ENCODE peak calls at places on chromosome 11, in eight cellular contexts. Y, C, R, X, K, E, N and L are unnamed samples.

GRCh38 chr11:129992161-129992944 is 10.3 kb downstream of the PRDM10 start:
- DNase-seq in C (peak), N (peak), R (no peak), X (peak), K (peak), Y (peak), E (peak), L (peak)

GRCh38 chr11:71114124-71114851 is 138.1 kb downstream of the SHANK2 start:
- DNase-seq in X (no peak), E (no peak), K (no peak), C (no peak), N (no peak), R (peak), Y (no peak), L (peak)

GRCh38 chr11:116500833-116501622 is 271.8 kb downstream of the BUD13 start:
- DNase-seq in K (peak), X (no peak), Y (peak), C (no peak), R (no peak), N (no peak), E (peak), L (no peak)

GRCh38 chr11:80621871-80622270 is 1181.0 kb upstream of the TENM4 start:
- DNase-seq in K (no peak), E (no peak), N (no peak), Y (no peak), R (no peak), C (peak), X (peak), L (no peak)

GRCh38 chr11:33263549-33263948 is 6.4 kb downstream of the HIPK3 start:
- DNase-seq in X (no peak), Y (no peak), E (no peak), K (no peak), N (no peak), C (no peak), R (no peak), L (no peak)

GRCh38 chr11:118916842-118917388 is 8.8 kb downstream of the BCL9L start:
- DNase-seq in C (peak), N (no peak), K (peak), X (peak), Y (no peak), R (no peak), E (peak), L (no peak)

GRCh38 chr11:12528487-12528886 is 145.7 kb upstream of the TEAD1 start:
- DNase-seq in E (no peak), K (no peak), C (no peak), R (no peak), N (no peak), Y (no peak), X (no peak), L (no peak)

GRCh38 chr11:22707119-22707899 is 40.9 kb downstream of the GAS2 start:
- DNase-seq in K (no peak), C (no peak), X (no peak), E (no peak), R (no peak), Y (no peak), N (no peak), L (no peak)

GRCh38 chr11:123429851-123430735 is at the start of gene GRAMD1B:
- DNase-seq in Y (peak), R (peak), E (peak), C (peak), N (no peak), K (peak), X (peak), L (no peak)

GRCh38 chr11:78567209-78567608 is 7.5 kb downstream of the NARS2 start:
- DNase-seq in C (no peak), Y (no peak), N (no peak), R (no peak), X (peak), K (no peak), E (no peak), L (peak)

GRCh38 chr11:109956124-109956793 is 136.9 kb upstream of the ZC3H12C start:
- DNase-seq in N (no peak), E (no peak), Y (no peak), X (no peak), R (peak), K (no peak), C (no peak), L (peak)

GRCh38 chr11:96335389-96335788 is 7.6 kb downstream of the MAML2 start:
- DNase-seq in Y (no peak), X (no peak), R (no peak), E (no peak), C (no peak), K (no peak), N (no peak), L (no peak)

GRCh38 chr11:100863080-100863581 is 176.0 kb downstream of the ARHGAP42 start:
- DNase-seq in E (peak), N (no peak), R (peak), X (peak), Y (no peak), K (peak), C (peak), L (no peak)

GRCh38 chr11:7974668-7975067 is 9.4 kb upstream of the NLRP10 start:
- DNase-seq in X (peak), R (no peak), Y (no peak), K (peak), C (no peak), N (no peak), E (no peak), L (no peak)

GRCh38 chr11:70244698-70245097 is 25.8 kb upstream of the PPFIA1 start:
- DNase-seq in C (no peak), N (no peak), X (peak), K (no peak), E (no peak), Y (no peak), R (no peak), L (no peak)

GRCh38 chr11:116301141-116301540 is 471.6 kb downstream of the BUD13 start:
- DNase-seq in X (no peak), C (no peak), K (no peak), R (no peak), Y (no peak), N (no peak), E (no peak), L (no peak)

GRCh38 chr11:61509058-61510029 is 795 bp downstream of the LRRC10B start:
- DNase-seq in X (peak), E (peak), N (peak), C (peak), R (peak), K (peak), Y (peak), L (no peak)
- TF ChIP-seq CTCF in X (peak), E (peak), N (peak), C (peak), R (no peak), K (peak), Y (peak), L (peak)

GRCh38 chr11:45662665-45663485 is 2.5 kb downstream of the CHST1 start:
- DNase-seq in C (peak), R (peak), X (peak), E (peak), N (no peak), K (peak), Y (peak), L (no peak)

GRCh38 chr11:45663486-45664375 is 1.7 kb downstream of the CHST1 start:
- DNase-seq in N (no peak), Y (no peak), C (no peak), K (no peak), E (no peak), X (peak), R (no peak), L (no peak)

GRCh38 chr11:45665933-45666647 is 668 bp upstream of the CHST1 start:
- DNase-seq in N (no peak), K (no peak), Y (no peak), X (no peak), E (no peak), R (no peak), C (no peak), L (no peak)

GRCh38 chr11:45665206-45665932 is at the start of gene CHST1:
- DNase-seq in Y (peak), N (no peak), E (peak), X (no peak), K (peak), R (peak), C (peak), L (no peak)

GRCh38 chr11:45664376-45665205 is 831 bp downstream of the CHST1 start:
- DNase-seq in Y (peak), R (no peak), K (peak), E (peak), N (no peak), C (no peak), X (no peak), L (no peak)
- H3K4me2 ChIP-seq in Y (peak), R (peak), K (peak), E (peak), N (no peak), C (peak), X (peak), L (no peak)

DNA sequence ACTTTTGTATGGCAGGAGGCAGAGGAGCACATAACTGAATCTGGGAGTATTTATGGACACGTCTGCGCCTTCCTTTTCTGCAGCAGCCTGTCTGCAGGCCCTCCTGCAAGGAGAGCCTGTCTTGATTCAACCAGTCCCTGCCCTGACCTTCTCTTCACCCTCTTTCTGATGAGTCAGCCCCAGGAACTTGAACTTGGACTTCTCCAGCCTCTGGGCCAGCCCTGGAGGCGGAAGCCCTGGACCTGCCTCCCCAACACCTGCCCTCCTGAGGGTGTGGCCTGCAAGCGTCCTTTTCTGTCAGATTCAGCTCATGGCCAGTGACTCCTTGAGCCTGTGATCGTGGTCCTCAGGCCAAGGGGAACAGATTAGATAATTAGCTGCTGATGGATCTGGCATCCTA is 20.0 kb downstream of the DAGLA start:
- DNase-seq in N (peak), R (no peak), X (peak), Y (no peak), K (no peak), E (no peak), C (peak), L (no peak)
- TF ChIP-seq EZH2phosphoT487 in N (no peak), R (no peak), X (no peak), Y (no peak), K (no peak), E (no peak), C (no peak), L (no peak)

GRCh38 chr11:1481483-1481825 is 5.1 kb downstream of the MOB2 start:
- DNase-seq in Y (no peak), E (peak), C (no peak), N (no peak), X (no peak), K (no peak), R (no peak), L (no peak)
- TF ChIP-seq CTCF in Y (no peak), E (peak), C (no peak), N (no peak), X (no peak), K (no peak), R (no peak), L (no peak)

GRCh38 chr11:134332782-134333181 is 994 bp downstream of the GLB1L2 start:
- DNase-seq in R (no peak), N (no peak), K (no peak), X (no peak), E (no peak), C (no peak), Y (no peak), L (no peak)
- H3K4me2 ChIP-seq in R (no peak), N (peak), K (peak), X (no peak), E (peak), C (peak), Y (no peak), L (no peak)

GRCh38 chr11:2451916-2452694 is 7.3 kb downstream of the KCNQ1 start:
- DNase-seq in X (no peak), C (no peak), Y (peak), R (peak), E (no peak), N (no peak), K (no peak), L (no peak)
- TF ChIP-seq EZH2phosphoT487 in X (no peak), C (no peak), Y (no peak), R (no peak), E (no peak), N (no peak), K (no peak), L (no peak)

GRCh38 chr11:4123218-4123617 is 28.6 kb downstream of the RRM1 start:
- DNase-seq in R (no peak), N (no peak), C (no peak), K (no peak), X (no peak), Y (no peak), E (no peak), L (no peak)

GRCh38 chr11:4115128-4115527 is 20.5 kb downstream of the RRM1 start:
- DNase-seq in X (no peak), E (no peak), N (no peak), K (no peak), R (no peak), C (no peak), Y (no peak), L (no peak)

DNA sequence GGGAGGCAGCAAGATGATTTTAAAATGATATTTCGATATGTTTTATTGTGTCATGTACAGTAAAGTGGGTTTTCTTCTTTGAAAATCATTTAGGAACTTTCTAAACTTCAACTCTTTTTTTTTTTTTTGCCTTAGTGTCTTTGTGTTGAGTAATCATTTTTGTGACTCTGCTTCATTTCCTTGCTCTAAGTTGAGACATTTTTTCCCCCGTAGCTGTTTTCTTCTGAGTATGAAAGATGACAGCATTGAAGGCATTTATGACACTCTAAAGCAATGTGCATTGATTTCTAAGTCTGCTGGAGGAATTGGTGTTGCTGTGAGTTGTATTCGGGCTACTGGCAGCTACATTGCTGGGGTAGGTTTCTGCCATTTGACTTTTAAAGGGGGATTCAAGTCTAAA is 23.5 kb downstream of the RRM1 start:
- DNase-seq in C (no peak), E (no peak), X (no peak), K (no peak), Y (no peak), N (no peak), R (no peak), L (no peak)
- TF ChIP-seq CTCF in C (no peak), E (no peak), X (no peak), K (no peak), Y (no peak), N (no peak), R (no peak), L (no peak)

GRCh38 chr11:112852141-112852853 is 108.9 kb upstream of the NCAM1 start:
- DNase-seq in N (no peak), C (no peak), R (no peak), Y (no peak), E (no peak), X (peak), K (no peak), L (no peak)

GRCh38 chr11:112856133-112856532 is 105.1 kb upstream of the NCAM1 start:
- DNase-seq in X (no peak), K (no peak), N (no peak), Y (no peak), C (no peak), R (no peak), E (no peak), L (no peak)

GRCh38 chr11:112858289-112859023 is 102.8 kb upstream of the NCAM1 start:
- DNase-seq in R (no peak), E (no peak), X (no peak), K (no peak), N (no peak), Y (no peak), C (no peak), L (no peak)

GRCh38 chr11:112859787-112860186 is 101.4 kb upstream of the NCAM1 start:
- DNase-seq in Y (no peak), X (no peak), N (no peak), K (no peak), R (no peak), E (no peak), C (no peak), L (no peak)

DNA sequence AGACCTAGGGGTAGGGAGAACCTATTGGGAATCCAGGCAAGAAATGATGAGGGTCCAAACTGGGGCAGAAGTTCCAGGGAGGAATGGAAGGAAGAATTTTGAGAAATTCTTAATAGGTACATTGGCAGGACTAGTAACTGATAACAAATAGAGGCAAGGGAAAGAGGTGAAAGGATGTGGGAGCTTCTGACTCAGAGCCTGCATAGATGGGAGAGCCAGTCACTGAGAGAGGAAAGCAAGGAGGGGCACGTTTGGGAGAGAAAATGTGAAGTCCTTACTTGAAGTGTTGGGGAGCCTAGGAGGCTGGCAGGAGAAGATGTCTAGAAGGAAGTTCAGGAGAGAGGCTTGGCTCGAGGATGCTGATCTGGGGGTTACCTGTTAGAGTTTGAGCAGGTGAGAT is 104.6 kb upstream of the NCAM1 start:
- DNase-seq in C (no peak), N (no peak), K (no peak), R (no peak), X (no peak), E (no peak), Y (no peak), L (no peak)
- H3K4me2 ChIP-seq in C (no peak), N (no peak), K (no peak), R (no peak), X (no peak), E (no peak), Y (no peak), L (no peak)